ENCODE peak calls at places on chromosome 13, in nine cellular contexts. B is pulmonary artery endothelial cell; J is neural crest cell; M is heart right ventricle; G is cardiac fibroblast; U is tibial nerve; V is kidney epithelial cell; I is NCI-H1105; X is stimulated activated CD4-positive, alpha-beta T cell treated with anti-CD3 and anti-CD28 coated beads, TNF-alpha, amount 100 ng/mL, for 48 hours. Y is an unnamed sample.

GRCh38 chr13:52833261-52833660 is 15.2 kb downstream of the PCDH8 start:
- DNase-seq in B (no peak), J (no peak), M (no peak), G (no peak), U (no peak), V (no peak), I (no peak), X (no peak), Y (no peak)

GRCh38 chr13:75458696-75459422 is 23.1 kb downstream of the TBC1D4 start:
- DNase-seq in B (no peak), J (no peak), M (peak; percentile 63), G (peak; percentile 24), U (no peak), V (no peak), I (peak; percentile 46), X (no peak), Y (peak; percentile 48)

GRCh38 chr13:63287926-63288325 is 1872.3 kb upstream of the PCDH20 start:
- DNase-seq in B (no peak), J (no peak), M (no peak), G (no peak), U (no peak), V (no peak), I (no peak), X (no peak), Y (no peak)

GRCh38 chr13:38394777-38395504 is 45.3 kb downstream of the UFM1 start:
- DNase-seq in B (no peak), J (no peak), M (no peak), G (no peak), U (no peak), V (peak; percentile 34), I (no peak), X (no peak), Y (peak; percentile 86)

GRCh38 chr13:41352935-41353801 is 42.1 kb downstream of the NAA16 start:
- DNase-seq in B (peak; percentile 36), J (peak; percentile 30), M (peak; percentile 13), G (peak; percentile 69), U (no peak), V (peak; percentile 2), I (no peak), X (peak; percentile 10), Y (peak; percentile 56)

GRCh38 chr13:73998631-73999030 is 135.6 kb downstream of the KLF12 start:
- DNase-seq in B (no peak), J (no peak), M (no peak), G (no peak), U (no peak), V (no peak), I (no peak), X (no peak), Y (no peak)

GRCh38 chr13:113157206-113157928 is 1.1 kb upstream of the PROZ start:
- DNase-seq in B (no peak), J (no peak), M (no peak), G (no peak), U (no peak), V (no peak), I (no peak), X (no peak), Y (no peak)

GRCh38 chr13:48121733-48122132 is 26.8 kb upstream of the MED4 start:
- DNase-seq in B (no peak), J (no peak), M (peak; percentile 35), G (peak; percentile 31), U (no peak), V (peak; percentile 28), I (no peak), X (no peak), Y (no peak)

GRCh38 chr13:30737511-30738342 is 2.4 kb downstream of the ALOX5AP start:
- DNase-seq in B (no peak), J (no peak), M (no peak), G (no peak), U (no peak), V (no peak), I (no peak), X (no peak), Y (no peak)

GRCh38 chr13:35687336-35687735 is 210.8 kb upstream of the MAB21L1 start:
- DNase-seq in B (no peak), J (no peak), M (no peak), G (no peak), U (no peak), V (no peak), I (no peak), X (no peak), Y (no peak)

GRCh38 chr13:95677564-95678386 is 836 bp downstream of the DNAJC3 start:
- DNase-seq in B (no peak), J (no peak), M (peak; percentile 51), G (peak; percentile 17), U (no peak), V (no peak), I (no peak), X (no peak), Y (peak; percentile 28)